ENCODE peak calls at places on chromosome 11, in four cellular contexts. N is IMR-90, K is HFFc6, M is HCT116. R is an unnamed sample.

GRCh38 chr11:104704888-104705287 is 193.4 kb downstream of the CASP12 start:
- DNase-seq in K (no peak), M (no peak), N (no peak), R (no peak)

GRCh38 chr11:106395716-106396349 is 318.4 kb downstream of the AASDHPPT start:
- DNase-seq in K (no peak), M (peak), N (no peak), R (no peak)

GRCh38 chr11:9739108-9739507 is 75.2 kb downstream of the SWAP70 start:
- DNase-seq in K (no peak), M (no peak), N (no peak), R (peak)

GRCh38 chr11:69413015-69413801 is 68.3 kb upstream of the LINC01488 start:
- DNase-seq in N (no peak), K (no peak), M (no peak), R (no peak)

GRCh38 chr11:720642-721346 is 14.8 kb downstream of the EPS8L2 start:
- DNase-seq in M (no peak), K (no peak), N (peak), R (peak)

GRCh38 chr11:70087446-70088167 is 9.5 kb downstream of the ANO1 start:
- DNase-seq in N (no peak), M (no peak), K (no peak), R (no peak)

GRCh38 chr11:132424433-132424832 is 1054.0 kb downstream of the NTM start:
- DNase-seq in K (no peak), M (no peak), N (no peak), R (no peak)

GRCh38 chr11:121134758-121135312 is 33.8 kb downstream of the TECTA start:
- DNase-seq in N (no peak), M (no peak), K (no peak), R (no peak)

GRCh38 chr11:29527391-29527936 is 489.4 kb downstream of the KCNA4 start:
- DNase-seq in M (peak), N (peak), K (peak), R (no peak)

GRCh38 chr11:130202009-130202817 is 42.6 kb downstream of the ST14 start:
- DNase-seq in M (no peak), N (no peak), K (no peak), R (no peak)

GRCh38 chr11:34356130-34356529 is 1.7 kb downstream of the ABTB2 start:
- DNase-seq in N (no peak), K (no peak), M (no peak), R (no peak)

GRCh38 chr11:384511-384910 is 9.5 kb upstream of the PKP3 start:
- DNase-seq in K (no peak), N (no peak), M (no peak), R (no peak)

GRCh38 chr11:78299000-78299712 is 110.4 kb downstream of the USP35 start:
- DNase-seq in N (no peak), K (no peak), M (no peak), R (no peak)

GRCh38 chr11:33892906-33893594 is 1.2 kb upstream of the LMO2 start:
- DNase-seq in N (no peak), K (no peak), M (no peak), R (no peak)

DNA sequence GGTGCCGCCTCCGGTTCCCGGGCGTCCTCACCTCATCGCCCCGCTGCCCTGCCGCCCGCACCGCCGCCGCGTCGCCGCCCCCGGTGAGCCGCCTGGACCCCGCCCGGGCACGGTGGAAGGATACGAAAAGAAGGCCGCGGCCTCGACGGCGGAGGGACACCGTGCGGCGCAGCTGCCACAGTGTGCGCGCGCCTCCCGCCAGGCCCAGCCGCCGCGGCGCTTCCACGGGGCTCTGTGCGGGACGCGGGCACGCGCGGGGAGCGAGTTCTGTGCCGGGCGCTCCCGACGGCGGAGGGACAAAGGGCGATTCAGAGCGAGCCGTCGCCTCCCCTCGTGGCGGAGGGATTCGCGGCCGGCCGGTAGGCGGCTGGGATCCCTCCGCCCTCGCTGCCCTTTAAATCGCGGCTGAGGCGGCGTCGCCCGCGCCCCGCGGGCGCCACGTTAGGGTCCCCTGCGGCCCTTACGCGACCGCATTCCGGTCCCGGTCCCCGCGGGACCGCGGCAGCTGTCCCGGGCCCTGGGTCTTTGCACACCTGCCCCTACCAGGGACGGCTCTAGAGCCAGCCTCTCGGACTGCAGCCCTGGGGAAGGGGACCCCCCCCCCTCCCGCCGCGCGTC is 568 bp upstream of the KMT5B start:
- DNase-seq in K (peak), N (peak), M (peak), R (peak)
- TF ChIP-seq CTCF in K (peak), N (no peak), M (no peak), R (no peak)

DNA sequence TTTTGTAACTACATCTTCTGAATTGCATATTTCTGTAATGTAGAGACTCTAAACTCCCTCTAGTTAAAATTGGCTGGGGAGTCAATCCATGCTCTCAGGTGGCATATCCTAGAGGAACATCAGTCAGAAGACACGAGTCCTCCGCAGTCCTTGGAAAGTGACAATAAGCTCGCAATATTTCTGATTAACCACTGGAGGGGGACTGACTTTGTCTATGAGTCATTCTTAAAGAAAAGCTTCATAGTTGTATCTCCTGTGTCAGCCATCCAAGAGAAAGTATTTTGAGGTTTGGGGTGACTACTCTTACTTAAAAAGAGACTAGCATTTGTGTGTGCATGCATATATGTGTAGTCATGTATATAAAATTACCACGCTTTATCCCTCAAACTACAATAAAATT is 60.2 kb downstream of the SLN start:
- DNase-seq in K (peak), N (no peak), M (peak), R (no peak)
- TF ChIP-seq CTCF in K (peak), N (no peak), M (peak), R (no peak)

GRCh38 chr11:12496181-12497025 is 119.0 kb downstream of the PARVA start:
- DNase-seq in K (peak), N (peak), M (peak), R (no peak)
- TF ChIP-seq CTCF in K (peak), N (peak), M (peak), R (no peak)

GRCh38 chr11:31045335-31045734 is 324.2 kb downstream of the DCDC1 start:
- DNase-seq in N (no peak), M (peak), K (no peak), R (no peak)
- TF ChIP-seq CTCF in N (no peak), M (peak), K (no peak), R (no peak)

GRCh38 chr11:61886643-61887042 is 4.7 kb downstream of the FADS3 start:
- DNase-seq in M (no peak), N (no peak), K (no peak), R (no peak)

GRCh38 chr11:61883327-61883726 is 8.0 kb downstream of the FADS3 start:
- DNase-seq in K (no peak), M (no peak), N (no peak), R (no peak)

GRCh38 chr11:61883947-61884346 is 7.4 kb downstream of the FADS3 start:
- DNase-seq in N (no peak), K (no peak), M (no peak), R (no peak)

GRCh38 chr11:61885784-61886580 is 5.4 kb downstream of the FADS3 start:
- DNase-seq in N (no peak), M (no peak), K (no peak), R (no peak)

GRCh38 chr11:61885166-61885778 is 6.1 kb downstream of the FADS3 start:
- DNase-seq in N (no peak), M (no peak), K (no peak), R (no peak)
- TF ChIP-seq CTCF in N (no peak), M (no peak), K (no peak), R (no peak)

DNA sequence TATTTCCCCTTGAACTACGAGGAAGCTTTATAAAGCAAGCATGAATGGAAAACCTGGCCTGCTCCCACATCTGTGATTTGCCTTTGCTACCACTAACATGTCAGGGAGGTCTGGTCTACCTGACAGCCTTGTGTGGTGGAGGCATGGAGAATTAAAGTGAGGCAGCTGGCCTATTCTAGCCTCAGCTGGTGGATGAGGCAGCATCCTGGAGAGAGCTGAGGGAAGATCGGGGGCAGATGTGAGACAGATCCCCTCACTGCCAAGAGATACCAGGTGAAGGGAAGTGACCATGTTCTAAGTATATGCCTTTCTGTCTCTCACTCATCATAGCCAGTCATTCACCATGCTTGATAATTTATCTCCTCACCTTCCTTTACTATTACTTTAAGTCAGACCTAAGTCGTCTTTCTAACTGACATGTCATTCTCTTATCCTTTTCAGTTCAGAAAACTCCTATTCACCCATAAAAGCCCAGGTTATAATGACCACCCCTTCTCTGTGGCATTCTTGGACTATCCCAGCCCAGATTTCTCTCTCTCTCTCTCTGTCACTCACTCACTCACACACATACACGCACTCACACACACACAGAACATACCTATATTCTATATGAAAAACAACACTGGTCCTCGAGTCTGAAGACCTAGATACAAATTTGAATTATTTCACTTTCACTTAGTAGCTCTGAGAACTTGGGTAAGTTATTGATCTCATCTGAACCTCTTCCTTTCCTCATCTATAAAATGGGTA is 90.7 kb downstream of the CSNK2A3 start:
- DNase-seq in K (no peak), M (no peak), N (no peak), R (no peak)
- TF ChIP-seq CTCF in K (no peak), M (no peak), N (no peak), R (no peak)

GRCh38 chr11:62974848-62975522 is 9.8 kb downstream of the SLC22A6 start:
- DNase-seq in K (no peak), M (peak), N (no peak), R (no peak)
- TF ChIP-seq CTCF in K (peak), M (peak), N (peak), R (peak)

R was measured in GM10248.